ENCODE peak calls at places on chromosomes 5 and 9, in four cellular contexts. W is HepG2, N is K562, Q is GM12878. F is an unnamed sample.

GRCh38 chr5:109704255-109704952 is 14.7 kb downstream of the MAN2A1 start:
- DNase-seq in W (no peak), N (no peak), Q (no peak), F (no peak)

GRCh38 chr9:137676998-137677397 is 58.2 kb downstream of the EHMT1 start:
- DNase-seq in W (no peak), N (no peak), Q (no peak), F (no peak)

GRCh38 chr5:147055304-147055826 is 176.8 kb upstream of the PPP2R2B start:
- DNase-seq in W (no peak), N (no peak), Q (no peak), F (no peak)

GRCh38 chr9:97388721-97389238 is 23.1 kb upstream of the TDRD7 start:
- DNase-seq in W (no peak), N (no peak), Q (peak; percentile 60), F (no peak)

GRCh38 chr9:105065119-105066088 is 137.4 kb upstream of the ABCA1 start:
- DNase-seq in W (peak; percentile 91), N (no peak), Q (no peak), F (no peak)

GRCh38 chr5:116585227-116585626 is 10.6 kb upstream of the SEMA6A start:
- DNase-seq in W (no peak), N (no peak), Q (no peak), F (no peak)

GRCh38 chr5:179668404-179668803 is 12.4 kb downstream of the CBY3 start:
- DNase-seq in W (peak; percentile 62), N (peak; percentile 81), Q (no peak), F (peak; percentile 59)

GRCh38 chr5:63011158-63011557 is 432.5 kb downstream of the LRRC70 start:
- DNase-seq in W (no peak), N (no peak), Q (no peak), F (no peak)

GRCh38 chr5:126002222-126002897 is 420.8 kb upstream of the GRAMD2B start:
- DNase-seq in W (no peak), N (no peak), Q (no peak), F (peak; percentile 84)

GRCh38 chr5:96638566-96638965 is 23.6 kb upstream of the CAST start:
- DNase-seq in W (no peak), N (no peak), Q (no peak), F (no peak)

GRCh38 chr9:36499156-36499886 is 73.4 kb upstream of the MELK start:
- DNase-seq in W (no peak), N (no peak), Q (no peak), F (no peak)

GRCh38 chr5:164335837-164336236 is 830.4 kb downstream of the MAT2B start:
- DNase-seq in W (no peak), N (peak; percentile 53), Q (no peak), F (peak; percentile 66)

GRCh38 chr9:92632641-92633040 is 37.3 kb downstream of the IPPK start:
- DNase-seq in W (no peak), N (no peak), Q (no peak), F (no peak)

GRCh38 chr5:150515446-150515845 is 7.5 kb downstream of the NDST1 start:
- DNase-seq in W (no peak), N (no peak), Q (no peak), F (peak; percentile 15)

GRCh38 chr9:126621919-126622735 is 8.4 kb downstream of the LMX1B start:
- DNase-seq in W (no peak), N (no peak), Q (no peak), F (no peak)

GRCh38 chr9:137227057-137227852 is at the start of gene RNF224:
- DNase-seq in W (peak; percentile 69), N (peak; percentile 91), Q (no peak), F (peak; percentile 68)

DNA sequence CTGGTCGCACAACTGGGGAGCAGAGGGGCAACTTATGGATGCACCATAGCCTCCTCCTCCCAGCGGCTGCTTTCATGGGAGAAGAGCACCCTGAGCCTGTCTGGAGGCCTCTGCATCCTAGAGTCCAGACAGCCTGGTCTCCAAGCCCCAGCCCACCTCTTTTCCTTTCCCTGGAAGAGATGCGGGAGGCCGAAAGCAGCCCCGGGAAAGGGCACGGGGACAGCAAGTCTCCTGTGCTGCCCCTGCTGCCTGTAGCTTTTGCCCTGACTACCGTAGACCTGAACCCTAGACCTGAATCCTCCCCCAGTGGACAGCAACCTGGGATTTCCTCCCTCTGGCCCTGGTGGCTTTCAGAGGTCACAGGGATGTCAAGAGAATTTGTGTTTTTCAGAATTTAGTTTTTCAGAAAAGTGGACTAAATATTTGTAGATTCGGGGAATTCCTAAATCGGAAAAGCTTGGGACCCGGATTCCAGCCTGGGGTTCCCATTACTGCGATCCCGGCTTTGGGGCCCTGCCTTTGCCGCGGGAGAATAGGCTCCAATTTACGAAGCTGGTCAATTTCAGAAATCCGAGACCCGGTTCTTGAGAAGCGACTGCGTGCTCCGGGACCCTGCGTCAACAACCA is 4.3 kb upstream of the PITX1 start:
- DNase-seq in W (no peak), N (no peak), Q (no peak), F (no peak)
- TF ChIP-seq EZH2 in W (no peak), N (no peak), Q (no peak), F (peak; percentile 30)

GRCh38 chr5:160747963-160748362 is 104.0 kb downstream of the ATP10B start:
- DNase-seq in W (no peak), N (no peak), Q (no peak), F (no peak)

GRCh38 chr5:160747559-160747958 is 104.5 kb downstream of the ATP10B start:
- DNase-seq in W (no peak), N (no peak), Q (no peak), F (no peak)

GRCh38 chr5:160744253-160745112 is 107.5 kb downstream of the ATP10B start:
- DNase-seq in W (no peak), N (no peak), Q (no peak), F (no peak)

GRCh38 chr5:160742446-160742845 is 109.6 kb downstream of the ATP10B start:
- DNase-seq in W (no peak), N (no peak), Q (no peak), F (no peak)

GRCh38 chr5:160743027-160743426 is 109.0 kb downstream of the ATP10B start:
- DNase-seq in W (no peak), N (no peak), Q (peak; percentile 43), F (no peak)
- TF ChIP-seq MYC in W (no peak), N (no peak), Q (no peak), F (no peak)

DNA sequence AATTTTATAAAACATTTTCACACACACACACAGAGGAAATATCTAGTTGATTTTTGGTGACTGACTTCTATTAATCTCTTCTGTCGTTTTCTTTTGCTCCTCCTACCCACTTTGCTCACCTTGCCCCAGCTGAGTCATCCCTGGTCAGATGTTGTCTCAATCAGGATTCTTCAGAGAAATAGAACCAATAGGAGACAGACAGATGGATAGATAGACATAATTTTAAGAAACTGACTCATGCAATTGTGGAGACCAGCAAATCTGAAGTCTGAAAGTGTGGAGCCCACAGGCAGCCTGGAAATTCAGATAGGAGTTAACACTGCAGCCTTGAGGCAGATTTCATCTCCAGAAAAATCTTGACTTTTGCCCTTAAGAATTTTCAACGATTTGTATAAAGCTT is 37.0 kb upstream of the PIK3R1 start:
- DNase-seq in W (no peak), N (peak; percentile 16), Q (no peak), F (no peak)
- TF ChIP-seq EZH2 in W (no peak), N (no peak), Q (no peak), F (no peak)

DNA sequence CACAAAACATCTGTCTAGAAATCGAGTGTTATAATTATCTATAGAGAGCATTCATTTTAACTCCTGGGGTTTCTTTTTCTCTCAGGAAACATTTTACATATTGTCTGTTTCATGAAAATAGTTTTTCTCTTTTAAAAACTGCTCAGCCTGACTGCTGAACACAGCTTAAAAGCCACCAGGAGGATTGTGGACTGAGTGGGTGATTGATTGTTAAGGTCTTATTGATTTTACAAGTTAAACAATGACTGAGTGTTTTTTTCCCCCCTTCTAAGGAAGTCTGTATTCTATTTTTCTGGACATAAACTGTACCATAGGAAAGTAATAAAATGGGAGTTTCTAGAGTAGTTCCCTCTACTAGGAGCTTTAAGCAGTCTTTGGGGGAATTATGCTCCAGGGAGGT is 463.8 kb downstream of the PRR16 start:
- DNase-seq in W (no peak), N (no peak), Q (no peak), F (peak; percentile 3)
- TF ChIP-seq MYC in W (no peak), N (no peak), Q (no peak), F (no peak)

GRCh38 chr5:37837101-37838032 is 2.5 kb downstream of the GDNF start:
- DNase-seq in W (no peak), N (peak; percentile 73), Q (no peak), F (peak; percentile 57)

GRCh38 chr5:37835400-37835973 is 4.4 kb downstream of the GDNF start:
- DNase-seq in W (no peak), N (no peak), Q (no peak), F (no peak)

GRCh38 chr5:37833990-37834389 is 5.9 kb downstream of the GDNF start:
- DNase-seq in W (no peak), N (no peak), Q (no peak), F (no peak)

GRCh38 chr5:37836173-37837100 is 3.4 kb downstream of the GDNF start:
- DNase-seq in W (no peak), N (no peak), Q (no peak), F (peak; percentile 16)

DNA sequence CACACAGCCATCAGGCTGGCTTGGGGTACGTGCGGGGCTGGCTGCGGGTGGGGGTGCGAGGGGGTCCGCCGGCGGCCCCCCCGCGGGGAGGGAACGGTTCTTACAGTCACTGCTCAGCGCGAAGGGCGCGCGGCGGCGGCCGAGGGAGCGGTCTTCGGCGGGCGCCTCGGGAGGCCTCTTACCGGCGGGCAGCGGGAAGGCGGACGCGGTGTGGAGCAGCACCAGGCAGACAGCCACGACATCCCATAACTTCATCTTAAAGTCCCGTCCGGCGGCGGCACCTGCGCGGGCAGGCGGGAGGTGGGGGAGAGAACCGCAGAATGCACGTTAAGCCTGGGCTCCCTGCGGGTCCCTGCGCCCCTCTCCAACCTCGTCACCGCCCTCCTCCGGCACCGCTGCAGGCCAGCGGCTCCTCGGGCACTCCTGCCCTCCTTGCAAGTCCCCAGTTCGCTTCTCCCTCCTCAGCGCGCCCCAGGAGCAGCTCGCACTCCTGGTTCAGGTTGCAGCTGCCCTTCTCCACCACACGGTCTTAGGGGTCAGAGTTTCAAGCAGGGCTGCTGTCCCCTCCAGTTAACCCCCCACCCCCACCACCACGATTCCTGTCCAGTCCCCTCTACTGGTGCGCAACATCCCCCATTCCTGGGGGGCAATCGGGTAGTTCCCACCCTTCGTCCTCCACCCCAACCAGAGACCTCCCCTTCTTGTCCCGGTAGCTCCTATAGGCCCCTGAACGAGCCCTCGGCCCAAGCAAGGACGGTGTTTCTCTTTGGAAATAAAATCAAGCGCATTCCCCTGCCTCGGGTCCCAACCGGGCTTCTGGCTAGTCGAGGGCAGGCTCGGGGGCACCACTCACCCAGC is 5.1 kb downstream of the GDNF start:
- DNase-seq in W (no peak), N (no peak), Q (no peak), F (no peak)
- TF ChIP-seq EZH2 in W (no peak), N (no peak), Q (no peak), F (peak; percentile 92)

DNA sequence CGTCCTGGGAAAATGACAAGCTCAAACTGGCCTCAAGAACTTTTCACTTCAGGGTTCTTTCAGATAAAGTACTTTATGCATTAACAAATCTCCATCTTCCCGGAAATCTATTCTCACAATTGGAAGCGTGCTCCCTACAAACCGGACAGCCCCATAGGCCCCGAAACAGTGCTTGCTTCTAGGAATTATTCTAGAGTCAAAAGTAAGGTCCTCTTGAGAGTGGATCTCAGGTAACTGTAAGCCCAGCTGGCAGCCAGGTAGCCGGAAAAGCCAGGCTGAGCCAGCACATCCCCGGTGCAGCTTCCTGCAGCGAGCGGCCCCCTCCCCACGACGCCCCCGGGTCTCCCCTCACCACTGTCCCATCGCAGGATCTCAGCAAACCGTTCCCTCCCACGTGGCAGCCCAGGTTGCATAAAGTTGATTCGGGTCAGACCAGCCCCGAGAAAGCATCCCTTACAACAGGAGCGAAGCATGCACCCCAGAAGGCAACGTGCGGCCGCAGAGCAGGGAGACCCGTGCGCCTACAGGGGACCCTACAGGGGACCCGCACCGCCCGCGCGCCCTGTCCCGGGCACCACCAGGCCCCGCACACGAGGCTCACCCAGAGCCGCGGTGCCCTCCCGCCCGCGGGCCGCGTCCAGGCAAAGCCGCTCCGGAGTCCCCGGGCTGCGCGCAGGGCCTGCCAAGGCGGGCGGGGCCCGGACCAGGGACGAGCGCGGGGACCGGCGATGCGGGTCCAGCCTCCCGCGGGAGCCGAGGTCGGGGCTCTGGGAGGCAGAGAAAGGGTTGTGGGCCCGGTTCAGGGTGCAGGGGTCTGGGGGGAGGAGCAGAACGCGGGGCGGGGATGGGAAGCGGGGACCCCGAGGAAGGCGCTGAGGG is 920 bp downstream of the LPCAT1 start:
- DNase-seq in W (no peak), N (peak; percentile 32), Q (no peak), F (no peak)
- TF ChIP-seq MYC in W (no peak), N (no peak), Q (no peak), F (no peak)